ENCODE peak calls at places on chromosomes 6 and 20, in nine cellular contexts. N is PC-3, Q is heart right ventricle, E is MCF 10A, X is GM03348, C is T-helper 2 cell, F is H54, O is KBM-7, J is iris pigment epithelial cell. M is an unnamed sample.

GRCh38 chr6:54515013-54515412 is 206.8 kb downstream of the TINAG start:
- DNase-seq in N (peak), Q (no peak), E (peak), X (no peak), C (no peak), F (no peak), O (no peak), J (no peak), M (no peak)

GRCh38 chr20:57880155-57880648 is 170.4 kb upstream of the PMEPA1 start:
- DNase-seq in N (no peak), Q (peak), E (no peak), X (peak), C (no peak), F (no peak), O (no peak), J (no peak), M (no peak)

GRCh38 chr6:3229566-3230274 is 2.3 kb upstream of the TUBB2B start:
- DNase-seq in N (no peak), Q (no peak), E (no peak), X (no peak), C (no peak), F (no peak), O (no peak), J (peak), M (no peak)

GRCh38 chr20:2692036-2692885 is at the start of gene EBF4:
- DNase-seq in N (no peak), Q (peak), E (no peak), X (peak), C (no peak), F (no peak), O (peak), J (no peak), M (no peak)

GRCh38 chr6:144469144-144469575 is 184.0 kb downstream of the UTRN start:
- DNase-seq in N (no peak), Q (no peak), E (no peak), X (no peak), C (no peak), F (no peak), O (no peak), J (no peak), M (peak)

GRCh38 chr20:22385602-22386299 is 198.6 kb downstream of the FOXA2 start:
- DNase-seq in N (peak), Q (no peak), E (peak), X (no peak), C (no peak), F (no peak), O (no peak), J (no peak), M (no peak)

GRCh38 chr6:116459927-116460326 is 1.2 kb upstream of the CALHM6 start:
- DNase-seq in N (no peak), Q (no peak), E (no peak), X (no peak), C (no peak), F (no peak), O (no peak), J (no peak), M (no peak)

GRCh38 chr6:72657798-72658197 is 35.9 kb downstream of the KCNQ5 start:
- DNase-seq in N (peak), Q (no peak), E (no peak), X (peak), C (no peak), F (no peak), O (no peak), J (peak), M (no peak)

GRCh38 chr20:10508060-10508459 is 73.0 kb downstream of the SLX4IP start:
- DNase-seq in N (peak), Q (no peak), E (peak), X (no peak), C (no peak), F (peak), O (no peak), J (no peak), M (no peak)

GRCh38 chr20:2741463-2741862 is 48.9 kb downstream of the EBF4 start:
- DNase-seq in N (peak), Q (no peak), E (no peak), X (no peak), C (no peak), F (no peak), O (no peak), J (no peak), M (peak)

GRCh38 chr6:3911614-3912336 is 62.6 kb downstream of the FAM50B start:
- DNase-seq in N (peak), Q (peak), E (peak), X (peak), C (no peak), F (peak), O (no peak), J (peak), M (no peak)

GRCh38 chr20:53708129-53708968 is 114.7 kb upstream of the ZNF217 start:
- DNase-seq in N (peak), Q (no peak), E (no peak), X (peak), C (no peak), F (no peak), O (peak), J (peak), M (peak)

GRCh38 chr6:148545901-148546300 is 200.9 kb upstream of the UST start:
- DNase-seq in N (no peak), Q (no peak), E (no peak), X (no peak), C (no peak), F (no peak), O (no peak), J (no peak), M (no peak)

GRCh38 chr6:27205375-27206278 is 41.9 kb upstream of the PRSS16 start:
- DNase-seq in N (no peak), Q (no peak), E (no peak), X (no peak), C (no peak), F (no peak), O (no peak), J (peak), M (peak)

GRCh38 chr6:167485186-167485978 is 160.5 kb downstream of the TTLL2 start:
- DNase-seq in N (peak), Q (peak), E (peak), X (no peak), C (no peak), F (no peak), O (peak), J (peak), M (no peak)

GRCh38 chr20:56414842-56415765 is 3.0 kb downstream of the CASS4 start:
- DNase-seq in N (no peak), Q (no peak), E (no peak), X (no peak), C (peak), F (no peak), O (no peak), J (peak), M (no peak)

GRCh38 chr20:53869466-53870258 is 200.7 kb downstream of the BCAS1 start:
- DNase-seq in N (peak), Q (peak), E (peak), X (peak), C (peak), F (no peak), O (peak), J (peak), M (peak)

GRCh38 chr6:39942903-39943580 is 8.8 kb upstream of the MOCS1 start:
- DNase-seq in N (no peak), Q (no peak), E (no peak), X (no peak), C (no peak), F (no peak), O (no peak), J (no peak), M (no peak)

GRCh38 chr6:44058617-44059358 is 68.5 kb downstream of the MRPL14 start:
- DNase-seq in N (peak), Q (peak), E (peak), X (peak), C (no peak), F (peak), O (peak), J (peak), M (no peak)

GRCh38 chr6:23659125-23659524 is 466.9 kb upstream of the NRSN1 start:
- DNase-seq in N (peak), Q (no peak), E (peak), X (no peak), C (no peak), F (peak), O (no peak), J (peak), M (no peak)

GRCh38 chr6:36874016-36874442 is 574 bp downstream of the PPIL1 start:
- DNase-seq in N (peak), Q (no peak), E (peak), X (no peak), C (no peak), F (no peak), O (no peak), J (peak), M (no peak)

GRCh38 chr20:13873814-13874213 is 89.0 kb downstream of the NDUFAF5 start:
- DNase-seq in N (no peak), Q (no peak), E (no peak), X (no peak), C (no peak), F (no peak), O (no peak), J (no peak), M (no peak)

GRCh38 chr6:151807513-151808330 is at the start of gene ESR1:
- DNase-seq in N (peak), Q (no peak), E (no peak), X (peak), C (no peak), F (no peak), O (no peak), J (no peak), M (no peak)

GRCh38 chr20:19815553-19815991 is 57.5 kb downstream of the RIN2 start:
- DNase-seq in N (peak), Q (peak), E (peak), X (peak), C (no peak), F (peak), O (peak), J (peak), M (no peak)

GRCh38 chr20:642398-643174 is 10.4 kb downstream of the SRXN1 start:
- DNase-seq in N (no peak), Q (peak), E (no peak), X (peak), C (no peak), F (no peak), O (no peak), J (no peak), M (no peak)

GRCh38 chr6:17505767-17506280 is 94.3 kb upstream of the FAM8A1 start:
- DNase-seq in N (peak), Q (no peak), E (peak), X (peak), C (no peak), F (peak), O (no peak), J (peak), M (no peak)

M was measured in Jurkat, Clone E6-1.